ENCODE peak calls at places on chromosomes 3 and 15, in four cellular contexts. Z is kidney, A is K562, R is psoas muscle. B is an unnamed sample. For H3K4me1, the result is how much of the 10 kb centered on the place peaks cover.

GRCh38 chr3:186268616-186269448 is 93.2 kb downstream of the DGKG start:
- DNase-seq in Z (no peak), R (no peak), A (peak), B (no peak)

GRCh38 chr3:196144383-196145105 is 62.7 kb upstream of the TFRC start:
- DNase-seq in R (no peak), Z (no peak), A (no peak), B (peak)

GRCh38 chr3:38003817-38004414 is 13.3 kb downstream of the VILL start:
- DNase-seq in Z (peak), R (no peak), A (no peak), B (no peak)

GRCh38 chr3:172694526-172694925 is 16.3 kb downstream of the NCEH1 start:
- DNase-seq in Z (no peak), R (no peak), A (no peak), B (no peak)

GRCh38 chr3:106130384-106131084 is 261.7 kb upstream of the CBLB start:
- DNase-seq in Z (no peak), A (peak), R (no peak), B (no peak)

GRCh38 chr3:175199961-175200360 is 340.8 kb downstream of the NAALADL2 start:
- DNase-seq in Z (no peak), R (no peak), A (no peak), B (no peak)

GRCh38 chr3:59809750-59810444 is 760.1 kb upstream of the CFAP20DC start:
- DNase-seq in R (no peak), A (no peak), Z (no peak), B (no peak)

GRCh38 chr3:190444036-190444435 is 5.7 kb downstream of the TMEM207 start:
- DNase-seq in R (no peak), Z (no peak), A (no peak), B (no peak)

GRCh38 chr15:65323071-65323511 is 18.6 kb downstream of the RNU5B-1 start:
- DNase-seq in A (no peak), Z (no peak), R (no peak), B (no peak)

GRCh38 chr3:69951616-69952015 is 47.9 kb upstream of the SAMMSON start:
- DNase-seq in Z (no peak), A (no peak), R (no peak), B (no peak)

GRCh38 chr3:55702822-55703221 is 215.7 kb upstream of the WNT5A start:
- DNase-seq in Z (no peak), R (no peak), A (no peak), B (no peak)

GRCh38 chr15:81729340-81729739 is 316.5 kb downstream of the MEX3B start:
- DNase-seq in R (no peak), Z (no peak), A (no peak), B (no peak)

GRCh38 chr15:62847900-62848489 is 194.6 kb upstream of the TPM1 start:
- DNase-seq in A (peak), Z (no peak), R (peak), B (no peak)

GRCh38 chr15:84748274-84749110 is at the start of gene ZNF592:
- DNase-seq in R (peak), Z (peak), A (peak), B (peak)

GRCh38 chr3:78666458-78666800 is 1101.4 kb downstream of the ROBO1 start:
- DNase-seq in R (no peak), Z (no peak), A (no peak), B (no peak)

GRCh38 chr3:142031575-142031974 is 117.8 kb downstream of the TFDP2 start:
- DNase-seq in R (no peak), Z (no peak), A (no peak), B (no peak)

GRCh38 chr15:66698318-66698961 is 3.6 kb upstream of the SMAD6 start:
- DNase-seq in A (peak), R (peak), Z (peak), B (peak)

GRCh38 chr3:38489766-38490165 is 6.4 kb upstream of the EXOG start:
- DNase-seq in Z (no peak), A (no peak), R (no peak), B (no peak)

GRCh38 chr3:9866639-9867038 is 13.4 kb downstream of the CIDEC start:
- DNase-seq in Z (no peak), R (no peak), A (no peak), B (no peak)

GRCh38 chr15:91196768-91197167 is 96.7 kb downstream of the SV2B start:
- DNase-seq in R (no peak), Z (no peak), A (no peak), B (no peak)

GRCh38 chr3:132034097-132034485 is 723 bp downstream of the CPNE4 start:
- DNase-seq in Z (no peak), R (no peak), A (no peak), B (no peak)

GRCh38 chr3:183298708-183299153 is 45.7 kb downstream of the B3GNT5 start:
- DNase-seq in A (peak), R (peak), Z (no peak), B (peak)

GRCh38 chr3:58177747-58178527 is 32.8 kb downstream of the DNASE1L3 start:
- DNase-seq in R (peak), A (peak), Z (peak), B (peak)

GRCh38 chr3:52244061-52244628 is 1.4 kb upstream of the PPM1M start:
- DNase-seq in R (peak), Z (no peak), A (no peak), B (peak)

GRCh38 chr3:196708467-196708866 is 3.6 kb downstream of the CEP19 start:
- DNase-seq in A (no peak), Z (no peak), R (no peak), B (no peak)

GRCh38 chr15:94174399-94174802 is 57.0 kb upstream of the MCTP2 start:
- DNase-seq in A (no peak), Z (no peak), R (no peak), B (no peak)

GRCh38 chr3:103308921-103309320 is 874.1 kb downstream of the ZPLD1 start:
- DNase-seq in Z (no peak), R (no peak), A (no peak), B (no peak)

GRCh38 chr15:56906766-56907165 is 11.7 kb upstream of the TCF12 start:
- DNase-seq in A (no peak), Z (no peak), R (no peak), B (no peak)

GRCh38 chr15:68091743-68092142 is 37.6 kb downstream of the PIAS1 start:
- DNase-seq in A (no peak), R (no peak), Z (no peak), B (no peak)

GRCh38 chr3:142211034-142211433 is 14.4 kb downstream of the GK5 start:
- DNase-seq in A (no peak), Z (no peak), R (no peak), B (no peak)

GRCh38 chr3:94875149-94875548 is 812.3 kb downstream of the NSUN3 start:
- DNase-seq in Z (no peak), R (no peak), A (no peak), B (no peak)

GRCh38 chr3:54653456-54654195 is 274.2 kb downstream of the LRTM1 start:
- DNase-seq in A (no peak), R (no peak), Z (no peak), B (no peak)

GRCh38 chr3:43742935-43743334 is 52.2 kb downstream of the ABHD5 start:
- DNase-seq in R (no peak), Z (no peak), A (no peak), B (no peak)

GRCh38 chr3:14467723-14468620 is 65.6 kb downstream of the SLC6A6 start:
- DNase-seq in R (no peak), A (peak), Z (peak), B (no peak)

GRCh38 chr3:150376001-150376848 is 31.9 kb upstream of the TSC22D2 start:
- DNase-seq in Z (no peak), A (no peak), R (no peak), B (no peak)

GRCh38 chr15:55992769-55993110 is 672 bp downstream of the NEDD4 start:
- DNase-seq in R (no peak), A (no peak), Z (no peak), B (no peak)

GRCh38 chr15:72758195-72758594 is 25.4 kb downstream of the ADPGK start:
- DNase-seq in R (no peak), A (no peak), Z (no peak), B (no peak)

DNA sequence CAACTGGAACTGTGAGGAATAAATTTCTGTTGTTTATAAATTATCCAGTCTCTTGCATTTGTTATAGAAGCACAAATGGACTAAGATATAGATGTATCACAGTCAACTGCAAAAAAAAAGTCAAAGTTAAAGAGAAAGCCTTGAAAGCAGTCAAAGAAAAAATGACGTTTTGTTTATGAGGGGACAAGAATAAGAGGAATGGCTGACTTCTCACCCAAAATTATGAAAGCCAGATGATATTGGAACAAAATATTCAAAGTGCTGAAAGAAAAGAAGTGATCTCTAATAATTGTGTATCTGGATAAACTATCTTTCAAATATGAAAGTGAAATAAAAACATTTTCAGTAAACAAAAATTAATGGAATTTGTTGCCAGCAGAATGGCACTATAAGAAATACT is 171.8 kb upstream of the IGF1R start:
- DNase-seq in A (no peak), R (no peak), Z (no peak), B (no peak)
- H3K4me1 ChIP-seq in A (under half), R (under half), Z (under half), B (under half)

GRCh38 chr15:33005582-33005981 is 188.9 kb downstream of the FMN1 start:
- DNase-seq in Z (no peak), A (no peak), R (no peak), B (no peak)
- H3K27ac ChIP-seq in Z (no peak), A (no peak), R (no peak), B (no peak)

GRCh38 chr15:77969055-77969454 is 108.5 kb downstream of the TBC1D2B start:
- DNase-seq in Z (no peak), R (no peak), A (no peak), B (no peak)

GRCh38 chr15:77964193-77964592 is 113.3 kb downstream of the TBC1D2B start:
- DNase-seq in Z (no peak), A (no peak), R (no peak), B (no peak)

GRCh38 chr15:77967785-77968184 is 109.7 kb downstream of the TBC1D2B start:
- DNase-seq in R (no peak), Z (no peak), A (no peak), B (no peak)

GRCh38 chr15:77966540-77967290 is 110.8 kb downstream of the TBC1D2B start:
- DNase-seq in Z (no peak), R (no peak), A (peak), B (no peak)
- TF ChIP-seq CTCF in Z (peak), R (peak), A (peak), B (peak)

DNA sequence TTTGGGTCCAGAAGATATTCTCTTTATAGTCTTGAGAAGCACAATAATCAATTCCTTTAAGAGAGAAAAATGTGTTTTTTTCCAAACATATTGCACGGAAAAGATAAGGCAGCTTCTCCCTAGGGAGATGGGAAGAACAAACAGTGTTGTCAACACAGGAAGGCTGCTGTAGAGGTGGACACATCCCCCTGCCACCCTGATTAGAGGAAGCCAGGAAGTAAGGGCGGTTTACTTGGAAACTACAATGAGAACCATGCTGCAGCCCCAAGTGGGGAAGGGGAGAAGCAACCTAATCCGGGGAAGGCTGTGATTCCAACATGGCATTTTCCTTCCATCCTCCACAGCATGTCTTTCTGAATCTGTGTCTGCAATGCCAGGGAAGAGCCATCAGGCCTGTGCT is 256.9 kb upstream of the TGFBR2 start:
- DNase-seq in A (no peak), R (no peak), Z (no peak), B (no peak)
- H3K4me1 ChIP-seq in A (under half), R (under half), Z (under half), B (under half)

GRCh38 chr3:68239542-68239941 is 585.1 kb upstream of the SUCLG2 start:
- DNase-seq in Z (no peak), R (no peak), A (no peak), B (no peak)
- H3K27ac ChIP-seq in Z (no peak), R (no peak), A (no peak), B (no peak)

GRCh38 chr3:28077566-28077965 is 163.9 kb upstream of the CMC1 start:
- DNase-seq in R (peak), A (no peak), Z (peak), B (no peak)
- TF ChIP-seq CTCF in R (no peak), A (no peak), Z (no peak), B (no peak)

DNA sequence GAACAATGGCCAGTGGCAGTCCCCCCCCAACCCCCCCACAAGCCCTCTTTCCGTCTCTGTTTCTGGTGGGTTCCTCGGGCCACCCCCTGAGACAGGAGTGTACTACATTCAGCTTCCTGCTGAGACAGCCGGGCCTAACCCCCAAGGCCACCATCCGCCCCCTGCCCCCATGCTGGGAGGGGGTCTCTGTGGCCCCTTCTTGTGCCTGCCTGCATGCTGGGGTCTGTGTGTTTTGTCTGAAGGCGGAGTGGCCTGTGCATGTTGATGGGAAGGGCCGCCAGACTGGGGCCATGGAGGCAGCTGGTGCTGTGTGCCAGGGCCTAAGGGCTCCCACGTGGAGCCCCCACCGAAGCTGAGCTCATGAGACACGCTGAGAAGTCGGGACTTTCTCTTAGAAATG is 26.6 kb downstream of the PLXNA1 start:
- DNase-seq in A (no peak), R (no peak), Z (no peak), B (no peak)
- H3K4me1 ChIP-seq in A (under half), R (under half), Z (under half), B (under half)

DNA sequence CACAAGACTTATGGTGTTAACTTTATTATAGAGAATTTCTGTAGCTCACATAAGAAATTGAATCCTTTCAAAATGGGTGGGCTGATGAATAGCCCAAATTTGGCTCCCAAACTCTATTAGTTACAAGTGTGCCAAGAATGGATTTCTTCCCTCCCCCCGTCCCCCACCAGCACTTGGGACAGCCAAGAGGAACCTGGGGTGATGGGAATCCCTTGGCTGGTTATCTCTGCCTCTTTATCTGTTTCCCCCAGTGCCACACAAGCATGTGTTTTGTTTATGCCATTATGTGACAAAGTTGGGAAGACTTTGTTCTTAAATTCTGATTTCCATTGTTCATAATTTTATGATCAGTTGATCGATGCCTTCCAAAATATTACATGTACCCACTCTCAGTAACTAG is 28.3 kb downstream of the CMSS1 start:
- DNase-seq in Z (no peak), A (no peak), R (no peak), B (no peak)
- H3K27ac ChIP-seq in Z (peak), A (no peak), R (peak), B (peak)